ENCODE peak calls at places on chromosome 21, in four cellular contexts. One of them, this sample, is unnamed.

GRCh38 chr21:35291963-35292627 is 243.0 kb upstream of the RUNX1 start:
- DNase-seq in BE2C: no peak
- DNase-seq in right atrium auricular region: no peak
- DNase-seq in omental fat pad: no peak
- DNase-seq in this sample: no peak

GRCh38 chr21:45951676-45952075 is 29.9 kb upstream of the COL6A1 start:
- DNase-seq in BE2C: peak
- DNase-seq in right atrium auricular region: no peak
- DNase-seq in omental fat pad: no peak
- DNase-seq in this sample: no peak

GRCh38 chr21:46459356-46460112 is 843 bp downstream of the DIP2A start:
- DNase-seq in BE2C: peak
- DNase-seq in right atrium auricular region: peak
- DNase-seq in omental fat pad: no peak
- DNase-seq in this sample: peak

GRCh38 chr21:26818911-26819310 is 26.3 kb downstream of the ADAMTS1 start:
- DNase-seq in BE2C: no peak
- DNase-seq in right atrium auricular region: no peak
- DNase-seq in omental fat pad: no peak
- DNase-seq in this sample: no peak

GRCh38 chr21:46005481-46005881 is 23.9 kb downstream of the COL6A1 start:
- DNase-seq in BE2C: no peak
- DNase-seq in right atrium auricular region: peak
- DNase-seq in omental fat pad: peak
- DNase-seq in this sample: no peak

GRCh38 chr21:29082416-29082815 is 9.0 kb upstream of the CCT8 start:
- DNase-seq in BE2C: no peak
- DNase-seq in right atrium auricular region: no peak
- DNase-seq in omental fat pad: no peak
- DNase-seq in this sample: no peak

GRCh38 chr21:46112731-46113215 is 14.9 kb downstream of the COL6A2 start:
- DNase-seq in BE2C: peak
- DNase-seq in right atrium auricular region: peak
- DNase-seq in omental fat pad: peak
- DNase-seq in this sample: no peak

GRCh38 chr21:24870633-24871032 is 736.6 kb downstream of the MRPL39 start:
- DNase-seq in BE2C: no peak
- DNase-seq in right atrium auricular region: no peak
- DNase-seq in omental fat pad: no peak
- DNase-seq in this sample: no peak

GRCh38 chr21:18398843-18399242 is 4.7 kb downstream of the TMPRSS15 start:
- DNase-seq in BE2C: no peak
- DNase-seq in right atrium auricular region: no peak
- DNase-seq in omental fat pad: no peak
- DNase-seq in this sample: no peak

GRCh38 chr21:28781602-28782274 is 210.9 kb downstream of the LTN1 start:
- DNase-seq in BE2C: peak
- DNase-seq in right atrium auricular region: no peak
- DNase-seq in omental fat pad: no peak
- DNase-seq in this sample: no peak

GRCh38 chr21:34812510-34813265 is 143.9 kb downstream of the CLIC6 start:
- DNase-seq in BE2C: no peak
- DNase-seq in right atrium auricular region: no peak
- DNase-seq in omental fat pad: no peak
- DNase-seq in this sample: no peak

GRCh38 chr21:28761709-28762356 is 230.8 kb downstream of the LTN1 start:
- DNase-seq in BE2C: no peak
- DNase-seq in right atrium auricular region: no peak
- DNase-seq in omental fat pad: no peak
- DNase-seq in this sample: no peak

GRCh38 chr21:45942011-45942546 is 39.5 kb upstream of the COL6A1 start:
- DNase-seq in BE2C: no peak
- DNase-seq in right atrium auricular region: no peak
- DNase-seq in omental fat pad: no peak
- DNase-seq in this sample: no peak

DNA sequence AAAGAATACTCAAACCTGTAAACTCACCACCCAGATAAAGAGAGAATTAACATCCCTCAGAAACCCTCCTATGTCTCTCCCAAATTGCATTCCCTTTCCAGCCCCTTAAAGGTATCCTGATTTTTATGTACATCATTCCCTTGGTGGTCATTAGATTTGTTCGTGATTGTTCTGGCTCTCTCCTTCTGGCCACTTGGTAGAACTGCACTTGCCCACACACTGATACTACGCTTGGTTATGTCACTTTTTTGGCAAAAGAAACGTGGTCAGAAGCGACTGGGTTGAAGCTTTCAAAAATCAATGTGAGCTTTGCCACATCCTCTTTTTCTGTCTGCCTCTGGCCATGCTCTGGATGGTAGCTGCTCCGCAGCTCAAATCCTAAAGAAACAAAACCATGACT is 76.3 kb downstream of the KRTAP19-8 start:
- DNase-seq in BE2C: no peak
- DNase-seq in right atrium auricular region: no peak
- DNase-seq in omental fat pad: no peak
- DNase-seq in this sample: no peak
- TF ChIP-seq CTCF in BE2C: peak
- TF ChIP-seq CTCF in right atrium auricular region: no peak
- TF ChIP-seq CTCF in omental fat pad: no peak
- TF ChIP-seq CTCF in this sample: peak

GRCh38 chr21:42498012-42498411 is 2.0 kb upstream of the RSPH1 start:
- DNase-seq in BE2C: no peak
- DNase-seq in right atrium auricular region: no peak
- DNase-seq in omental fat pad: no peak
- DNase-seq in this sample: no peak

GRCh38 chr21:42496839-42497202 is 797 bp upstream of the RSPH1 start:
- DNase-seq in BE2C: no peak
- DNase-seq in right atrium auricular region: no peak
- DNase-seq in omental fat pad: no peak
- DNase-seq in this sample: no peak

GRCh38 chr21:42495027-42495426 is 997 bp downstream of the RSPH1 start:
- DNase-seq in BE2C: no peak
- DNase-seq in right atrium auricular region: no peak
- DNase-seq in omental fat pad: no peak
- DNase-seq in this sample: no peak

GRCh38 chr21:42495765-42496119 is 282 bp downstream of the RSPH1 start:
- DNase-seq in BE2C: no peak
- DNase-seq in right atrium auricular region: no peak
- DNase-seq in omental fat pad: no peak
- DNase-seq in this sample: no peak

DNA sequence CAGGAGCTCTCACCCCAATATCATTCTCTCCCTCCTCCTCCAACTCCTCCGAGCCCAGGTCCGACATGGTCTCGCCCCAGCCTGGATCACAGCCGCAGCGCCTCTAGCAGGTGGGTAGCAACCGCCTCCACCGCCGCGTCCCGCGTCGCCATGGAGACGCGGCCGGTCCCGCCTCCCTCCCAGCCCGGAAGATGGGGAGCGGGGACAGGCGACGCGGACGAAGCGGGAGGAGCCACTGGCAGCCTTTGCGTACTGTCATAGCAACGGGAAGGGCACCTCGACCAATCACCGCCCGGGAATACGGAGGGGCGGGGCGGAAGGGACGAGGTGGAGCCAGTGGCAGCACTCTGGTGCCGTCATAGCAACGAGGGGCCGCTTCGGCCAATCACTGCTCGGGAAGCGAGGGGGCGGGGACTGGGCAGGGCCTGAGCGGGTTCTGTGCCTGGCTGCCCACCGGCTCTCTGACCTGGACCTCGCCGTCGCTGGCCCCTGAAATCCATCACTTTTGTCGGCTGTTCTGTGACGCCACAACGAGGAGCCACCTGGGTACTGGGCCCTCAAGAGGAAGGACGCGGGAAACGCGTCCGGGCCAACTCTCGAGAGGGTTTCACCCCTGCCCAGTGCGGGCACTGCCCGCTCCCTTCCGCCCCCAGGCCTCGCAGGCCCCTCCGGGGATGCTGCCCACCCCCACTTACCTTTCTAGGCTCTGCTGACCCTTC is at the start of gene RSPH1:
- DNase-seq in BE2C: peak
- DNase-seq in right atrium auricular region: peak
- DNase-seq in omental fat pad: peak
- DNase-seq in this sample: peak
- TF ChIP-seq CTCF in BE2C: no peak
- TF ChIP-seq CTCF in right atrium auricular region: no peak
- TF ChIP-seq CTCF in omental fat pad: no peak
- TF ChIP-seq CTCF in this sample: no peak

GRCh38 chr21:41479686-41480085 is 28.3 kb downstream of the TMPRSS2 start:
- DNase-seq in BE2C: no peak
- DNase-seq in right atrium auricular region: no peak
- DNase-seq in omental fat pad: no peak
- DNase-seq in this sample: no peak

GRCh38 chr21:41478319-41479177 is 29.4 kb downstream of the TMPRSS2 start:
- DNase-seq in BE2C: no peak
- DNase-seq in right atrium auricular region: no peak
- DNase-seq in omental fat pad: no peak
- DNase-seq in this sample: no peak

GRCh38 chr21:41475714-41476405 is 32.1 kb downstream of the TMPRSS2 start:
- DNase-seq in BE2C: no peak
- DNase-seq in right atrium auricular region: no peak
- DNase-seq in omental fat pad: no peak
- DNase-seq in this sample: no peak

GRCh38 chr21:41480086-41480690 is 27.8 kb downstream of the TMPRSS2 start:
- DNase-seq in BE2C: no peak
- DNase-seq in right atrium auricular region: no peak
- DNase-seq in omental fat pad: no peak
- DNase-seq in this sample: no peak

DNA sequence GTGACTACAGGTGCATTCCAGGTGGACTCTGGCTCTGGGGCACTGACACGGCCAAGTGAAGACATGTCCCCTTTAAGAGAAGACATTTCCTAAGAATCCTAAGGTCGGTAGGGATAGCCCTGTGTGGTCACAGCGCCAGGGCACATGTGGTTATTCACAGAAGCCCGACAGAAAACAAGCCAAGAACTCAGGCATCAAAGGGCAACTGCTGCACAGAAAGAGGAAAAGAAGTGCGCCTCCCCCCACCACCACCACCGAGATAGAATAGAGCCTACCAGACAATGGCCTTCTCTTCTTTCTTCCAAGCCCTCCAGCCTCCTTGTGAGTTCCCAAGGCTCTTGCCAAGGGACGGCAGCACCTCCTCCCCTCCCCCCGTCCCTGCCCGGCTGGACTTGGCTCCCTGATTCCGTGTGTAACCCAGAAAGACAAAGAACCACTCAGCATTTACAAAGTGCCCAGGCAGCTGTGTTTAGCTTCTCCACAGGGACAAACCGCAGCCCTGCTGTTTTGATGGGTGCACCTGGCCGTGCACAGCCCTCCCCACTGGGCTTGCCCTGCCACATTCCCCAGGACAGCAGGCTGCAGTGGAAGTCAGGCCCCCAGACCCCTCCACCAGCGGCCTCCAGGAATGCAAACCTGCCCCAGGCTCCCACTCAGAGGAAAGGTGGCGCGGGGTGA is 30.2 kb downstream of the TMPRSS2 start:
- DNase-seq in BE2C: no peak
- DNase-seq in right atrium auricular region: no peak
- DNase-seq in omental fat pad: no peak
- DNase-seq in this sample: no peak
- TF ChIP-seq CTCF in BE2C: no peak
- TF ChIP-seq CTCF in right atrium auricular region: no peak
- TF ChIP-seq CTCF in omental fat pad: no peak
- TF ChIP-seq CTCF in this sample: no peak

DNA sequence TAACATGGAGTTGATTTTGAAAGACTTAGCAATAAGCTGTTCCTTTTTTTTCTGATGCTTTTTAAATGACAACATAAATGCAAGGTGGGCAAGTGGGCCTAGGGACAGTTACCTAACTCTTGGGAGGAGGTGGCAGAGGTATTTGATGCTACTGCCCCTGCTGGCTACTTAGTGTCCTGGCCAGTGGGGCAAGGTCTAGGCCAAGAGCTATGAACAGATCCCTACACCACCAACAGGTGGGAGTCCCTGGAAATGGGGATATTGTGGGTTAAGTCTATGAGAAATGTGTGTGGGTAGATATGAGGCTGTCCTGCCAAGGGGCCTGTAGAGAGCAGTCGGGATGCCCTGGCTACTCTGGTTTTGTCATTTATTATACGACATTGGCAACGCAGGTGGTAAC is 31.3 kb upstream of the B3GALT5 start:
- DNase-seq in BE2C: no peak
- DNase-seq in right atrium auricular region: no peak
- DNase-seq in omental fat pad: no peak
- DNase-seq in this sample: no peak
- TF ChIP-seq CTCF in BE2C: no peak
- TF ChIP-seq CTCF in right atrium auricular region: no peak
- TF ChIP-seq CTCF in omental fat pad: no peak
- TF ChIP-seq CTCF in this sample: no peak

DNA sequence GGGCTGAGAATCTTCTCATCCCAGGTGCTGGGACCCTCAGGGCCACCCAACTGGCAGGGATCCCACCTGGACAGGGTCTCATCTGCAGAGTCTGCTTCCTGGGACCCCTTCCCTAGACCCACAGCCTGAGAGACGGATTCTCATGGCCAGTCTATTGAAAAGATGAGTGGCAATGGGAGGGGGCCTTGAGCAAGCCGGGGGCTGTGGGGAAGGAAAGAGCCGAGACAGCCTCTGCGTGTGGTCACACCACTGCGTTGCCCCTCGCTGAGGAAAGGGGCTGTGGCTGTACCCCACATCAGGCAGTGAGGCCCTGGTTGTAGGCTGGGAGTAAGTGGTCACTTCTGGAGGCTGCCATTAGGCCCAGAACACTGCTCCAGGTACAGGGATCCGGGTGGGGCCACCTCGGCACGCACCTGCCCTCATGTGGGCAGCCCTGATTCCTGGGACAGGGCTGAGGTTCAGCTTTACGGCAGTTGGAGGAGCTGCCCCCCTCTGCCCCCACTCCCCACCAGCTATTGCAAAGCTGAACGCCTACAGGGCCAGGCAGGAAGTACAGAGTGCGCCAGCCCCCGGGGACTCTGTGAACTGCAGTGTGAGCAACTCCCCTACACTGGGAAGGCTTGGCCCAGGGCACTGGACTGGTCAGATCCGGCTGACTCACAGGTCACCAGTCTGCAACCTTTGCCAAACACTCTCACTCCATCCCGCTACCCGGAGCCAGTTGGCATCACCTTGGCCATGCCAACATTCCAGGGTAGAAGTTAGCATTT is 106.9 kb downstream of the RIPK4 start:
- DNase-seq in BE2C: no peak
- DNase-seq in right atrium auricular region: no peak
- DNase-seq in omental fat pad: no peak
- DNase-seq in this sample: no peak
- TF ChIP-seq CTCF in BE2C: no peak
- TF ChIP-seq CTCF in right atrium auricular region: no peak
- TF ChIP-seq CTCF in omental fat pad: no peak
- TF ChIP-seq CTCF in this sample: no peak

GRCh38 chr21:44875341-44875740 is 1.9 kb upstream of the PTTG1IP start:
- DNase-seq in BE2C: no peak
- DNase-seq in right atrium auricular region: no peak
- DNase-seq in omental fat pad: no peak
- DNase-seq in this sample: no peak
- TF ChIP-seq CTCF in BE2C: no peak
- TF ChIP-seq CTCF in right atrium auricular region: no peak
- TF ChIP-seq CTCF in omental fat pad: no peak
- TF ChIP-seq CTCF in this sample: no peak